ENCODE peak calls at places on chromosome 7, in seven cellular contexts. M is endothelial cell, U is substantia nigra, Z is bronchial epithelial cell, X is RWPE1, W is activated T-cell treated with anti-CD3 and anti-CD28 coated beads for 4 hours, F is M059J. Q is an unnamed sample.

GRCh38 chr7:151838861-151839381 is 38.0 kb downstream of the PRKAG2 start:
- DNase-seq in M (no peak), U (no peak), Z (peak), X (no peak), W (no peak), F (no peak), Q (no peak)

GRCh38 chr7:67423058-67423457 is 426.4 kb downstream of the TYW1 start:
- DNase-seq in M (no peak), U (no peak), Z (no peak), X (no peak), W (no peak), F (no peak), Q (no peak)

GRCh38 chr7:2273866-2274265 is 31.8 kb downstream of the NUDT1 start:
- DNase-seq in M (no peak), U (no peak), Z (no peak), X (no peak), W (no peak), F (no peak), Q (no peak)

GRCh38 chr7:155223503-155223902 is 74.2 kb upstream of the INSIG1 start:
- DNase-seq in M (no peak), U (no peak), Z (no peak), X (no peak), W (no peak), F (no peak), Q (no peak)

GRCh38 chr7:156652886-156653568 is 12.5 kb downstream of the RNF32 start:
- DNase-seq in M (no peak), U (no peak), Z (peak), X (no peak), W (no peak), F (peak), Q (no peak)

GRCh38 chr7:41027428-41028115 is 675.3 kb downstream of the INHBA start:
- DNase-seq in M (no peak), U (no peak), Z (peak), X (peak), W (no peak), F (peak), Q (no peak)

GRCh38 chr7:51606601-51607154 is 290.1 kb upstream of the COBL start:
- DNase-seq in M (no peak), U (no peak), Z (no peak), X (peak), W (no peak), F (peak), Q (no peak)

GRCh38 chr7:601573-602340 is 82.1 kb upstream of the PDGFA start:
- DNase-seq in M (no peak), U (no peak), Z (no peak), X (no peak), W (peak), F (no peak), Q (no peak)

GRCh38 chr7:32957326-32958045 is at the start of gene FKBP9:
- DNase-seq in M (peak), U (peak), Z (peak), X (peak), W (no peak), F (peak), Q (peak)

GRCh38 chr7:85125160-85125559 is 61.7 kb downstream of the SEMA3D start:
- DNase-seq in M (no peak), U (no peak), Z (no peak), X (no peak), W (no peak), F (no peak), Q (no peak)

Q was measured in NCI-H146.